ENCODE peak calls at places on chromosomes 4 and X, in ten cellular contexts. B is AG09319, A is HCT116, M is lung, O is OCI-LY7, R is A549, E is cardiac fibroblast, H is WTC11, L is tibial artery, W is breast epithelium. J is an unnamed sample.

GRCh38 chr4:80336582-80336981 is 1.1 kb downstream of the CFAP299 start:
- DNase-seq in M (peak), L (no peak), H (peak), E (peak), A (peak), B (no peak), O (peak), W (no peak), R (peak), J (peak)

GRCh38 chrX:67604979-67605703 is 61.3 kb downstream of the AR start:
- DNase-seq in L (no peak), A (no peak), W (no peak), E (peak), H (no peak), R (peak), O (no peak), B (peak), M (no peak), J (peak)

GRCh38 chrX:123753656-123754350 is 21.0 kb upstream of the THOC2 start:
- DNase-seq in A (no peak), H (no peak), R (no peak), E (no peak), M (no peak), W (no peak), B (no peak), L (no peak), O (peak), J (no peak)

GRCh38 chrX:24153175-24153795 is 3.8 kb downstream of the ZFX start:
- DNase-seq in R (peak), O (peak), B (no peak), L (no peak), W (no peak), M (no peak), A (no peak), H (peak), E (peak), J (no peak)

GRCh38 chr4:139682309-139683210 is 16.9 kb downstream of the MGST2 start:
- DNase-seq in M (no peak), B (no peak), A (no peak), E (peak), W (no peak), R (no peak), L (no peak), H (no peak), O (no peak), J (peak)

GRCh38 chr4:189838821-189839497 is 101.7 kb upstream of the FRG1 start:
- DNase-seq in M (no peak), E (no peak), W (no peak), L (no peak), R (no peak), B (no peak), O (no peak), H (no peak), A (no peak), J (no peak)

GRCh38 chr4:146132445-146132844 is 43.1 kb upstream of the LSM6 start:
- DNase-seq in M (no peak), O (no peak), E (peak), R (no peak), H (no peak), B (no peak), A (no peak), W (no peak), L (no peak), J (no peak)

GRCh38 chr4:8921465-8921864 is 49.8 kb upstream of the HMX1 start:
- DNase-seq in B (no peak), O (no peak), W (no peak), A (no peak), M (no peak), L (no peak), E (no peak), R (no peak), H (no peak), J (no peak)

GRCh38 chr4:7679431-7679830 is 244.7 kb upstream of the PSAPL1 start:
- DNase-seq in E (no peak), W (no peak), O (no peak), H (no peak), A (no peak), M (no peak), R (no peak), L (no peak), B (no peak), J (no peak)

DNA sequence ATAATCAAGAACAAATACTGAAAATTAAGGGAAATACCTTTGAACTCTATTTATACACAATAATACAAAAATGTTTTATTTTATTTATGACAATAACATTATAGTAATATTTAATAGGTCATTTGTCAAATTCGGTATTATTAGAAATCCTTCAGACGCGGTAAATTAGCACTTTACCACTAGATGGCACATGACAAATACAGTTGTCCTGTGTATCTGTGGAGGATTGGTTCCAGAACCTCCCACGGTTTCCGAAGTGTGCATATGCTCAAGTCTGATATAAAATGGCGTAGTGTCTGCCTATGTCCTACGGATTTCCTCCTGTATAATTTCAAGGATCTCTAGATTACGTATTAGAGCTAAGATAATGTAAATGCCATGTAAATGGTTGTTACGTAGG is 8.1 kb upstream of the LINC00632 start:
- DNase-seq in A (no peak), O (no peak), H (no peak), L (no peak), E (peak), R (peak), W (no peak), B (no peak), M (no peak), J (peak)
- TF ChIP-seq CTCF in A (no peak), O (peak), H (no peak), L (peak), E (peak), R (peak), W (no peak), B (peak), M (peak), J (peak)

DNA sequence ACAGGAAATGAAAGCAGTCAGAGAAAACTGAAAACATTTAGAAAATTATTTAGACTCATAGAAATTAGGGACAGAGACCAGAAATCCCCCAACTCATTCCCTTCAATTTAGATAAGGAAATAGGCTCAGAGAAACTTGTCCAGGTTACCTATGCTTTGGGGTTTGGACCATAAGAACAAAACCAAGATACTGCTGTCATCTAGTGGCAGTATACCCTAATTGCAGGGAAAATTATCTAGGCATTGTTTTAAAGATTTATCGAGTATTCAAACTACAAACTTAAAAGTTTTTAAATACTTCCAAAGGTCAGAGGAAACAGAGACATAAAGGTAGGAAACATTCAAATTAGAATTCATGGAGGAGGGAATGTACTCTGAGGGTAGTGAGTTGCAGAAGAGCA is 67.0 kb upstream of the KLHL13 start:
- DNase-seq in B (no peak), O (no peak), H (no peak), A (no peak), M (no peak), R (no peak), E (no peak), L (no peak), W (no peak), J (no peak)
- TF ChIP-seq CTCF in B (no peak), O (peak), H (peak), A (no peak), M (no peak), R (no peak), E (no peak), L (no peak), W (no peak), J (no peak)

GRCh38 chrX:136523770-136524169 is 8.2 kb upstream of the VGLL1 start:
- DNase-seq in L (no peak), H (no peak), B (no peak), E (no peak), O (no peak), W (no peak), R (no peak), A (no peak), M (no peak), J (no peak)

GRCh38 chrX:136519069-136519468 is 12.9 kb upstream of the VGLL1 start:
- DNase-seq in H (no peak), E (no peak), A (no peak), B (no peak), O (no peak), L (no peak), W (no peak), M (no peak), R (no peak), J (no peak)
- TF ChIP-seq CTCF in H (no peak), E (no peak), A (no peak), B (no peak), O (no peak), L (no peak), W (no peak), M (no peak), R (no peak), J (no peak)

GRCh38 chr4:44678094-44679023 is at the start of gene GUF1:
- DNase-seq in H (peak), B (peak), L (peak), E (peak), A (peak), W (peak), M (peak), O (peak), R (peak), J (peak)
- TF ChIP-seq CTCF in H (no peak), B (no peak), L (no peak), E (no peak), A (no peak), W (no peak), M (no peak), O (no peak), R (no peak), J (no peak)

GRCh38 chrX:131729295-131729694 is 185.4 kb downstream of the OR13H1 start:
- DNase-seq in O (no peak), E (no peak), W (no peak), A (no peak), M (peak), R (peak), L (no peak), B (no peak), H (no peak), J (peak)

GRCh38 chrX:131725001-131725654 is 181.3 kb downstream of the OR13H1 start:
- DNase-seq in A (no peak), W (no peak), E (no peak), R (no peak), L (no peak), M (no peak), B (no peak), O (no peak), H (no peak), J (no peak)

GRCh38 chrX:131727778-131728177 is 183.9 kb downstream of the OR13H1 start:
- DNase-seq in B (no peak), A (no peak), O (no peak), R (no peak), W (no peak), E (no peak), L (no peak), M (no peak), H (no peak), J (no peak)

GRCh38 chrX:131724292-131724691 is 180.4 kb downstream of the OR13H1 start:
- DNase-seq in E (no peak), L (no peak), A (no peak), B (no peak), R (no peak), H (no peak), W (no peak), M (no peak), O (no peak), J (no peak)

GRCh38 chrX:131728295-131729145 is 184.6 kb downstream of the OR13H1 start:
- DNase-seq in M (peak), L (no peak), W (no peak), A (no peak), E (no peak), H (peak), O (no peak), B (peak), R (peak), J (peak)
- TF ChIP-seq CTCF in M (peak), L (no peak), W (no peak), A (no peak), E (no peak), H (no peak), O (no peak), B (peak), R (peak), J (peak)

GRCh38 chr4:184472540-184473264 is 1.6 kb downstream of the IRF2 start:
- DNase-seq in O (peak), W (peak), H (peak), M (peak), B (no peak), E (peak), R (peak), A (no peak), L (peak), J (peak)

GRCh38 chr4:184473265-184473514 is 1.2 kb downstream of the IRF2 start:
- DNase-seq in R (no peak), H (no peak), L (no peak), M (no peak), W (no peak), O (no peak), E (no peak), A (no peak), B (no peak), J (no peak)

GRCh38 chr4:184475096-184475461 is 729 bp upstream of the IRF2 start:
- DNase-seq in H (peak), R (peak), B (no peak), W (no peak), A (no peak), E (peak), L (peak), O (peak), M (peak), J (peak)

GRCh38 chr4:184473515-184474260 is 662 bp downstream of the IRF2 start:
- DNase-seq in R (peak), W (no peak), L (no peak), O (peak), M (peak), A (no peak), E (peak), B (no peak), H (peak), J (peak)

GRCh38 chr4:184474261-184475095 is at the start of gene IRF2:
- DNase-seq in L (peak), A (peak), H (peak), E (peak), W (peak), B (peak), M (peak), O (peak), R (peak), J (peak)
- TF ChIP-seq CTCF in L (no peak), A (no peak), H (no peak), E (no peak), W (peak), B (no peak), M (no peak), O (no peak), R (no peak), J (no peak)

GRCh38 chr4:11769425-11769824 is 340.7 kb upstream of the HS3ST1 start:
- DNase-seq in B (no peak), A (no peak), L (peak), M (no peak), W (no peak), E (peak), R (no peak), O (no peak), H (no peak), J (peak)

GRCh38 chr4:11768251-11768972 is 339.7 kb upstream of the HS3ST1 start:
- DNase-seq in M (no peak), L (no peak), A (no peak), B (no peak), H (no peak), R (no peak), O (no peak), E (no peak), W (no peak), J (peak)

GRCh38 chr4:11765849-11766453 is 337.3 kb upstream of the HS3ST1 start:
- DNase-seq in W (no peak), M (no peak), E (peak), O (peak), L (no peak), R (peak), A (peak), H (peak), B (no peak), J (peak)
- TF ChIP-seq CTCF in W (peak), M (no peak), E (peak), O (peak), L (peak), R (peak), A (peak), H (peak), B (peak), J (peak)